ENCODE peak calls at places on chromosome 11, in six cellular contexts. G is ACHN, I is cardiac fibroblast, D is A549, C is coronary artery, F is NCI-H2081. X is an unnamed sample.

GRCh38 chr11:61491736-61492395 is 16.7 kb upstream of the LRRC10B start:
- DNase-seq in G (no peak), I (no peak), D (no peak), C (no peak), F (no peak), X (no peak)

GRCh38 chr11:60831143-60831500 is 10.8 kb upstream of the CCDC86 start:
- DNase-seq in G (peak), I (peak), D (peak), C (peak), F (peak), X (peak)

GRCh38 chr11:32893091-32893946 is 708 bp downstream of the QSER1 start:
- DNase-seq in G (peak), I (peak), D (peak), C (peak), F (peak), X (peak)

GRCh38 chr11:117809236-117810055 is 12.4 kb upstream of the DSCAML1 start:
- DNase-seq in G (peak), I (peak), D (peak), C (no peak), F (peak), X (peak)

GRCh38 chr11:86291466-86292262 is 10.4 kb upstream of the HIKESHI start:
- DNase-seq in G (peak), I (peak), D (peak), C (no peak), F (peak), X (peak)

GRCh38 chr11:120236169-120237107 is 3.5 kb upstream of the POU2F3 start:
- DNase-seq in G (no peak), I (peak), D (peak), C (no peak), F (no peak), X (no peak)

GRCh38 chr11:20058749-20059458 is 101.4 kb downstream of the DBX1 start:
- DNase-seq in G (no peak), I (peak), D (no peak), C (no peak), F (no peak), X (peak)

GRCh38 chr11:2178906-2179494 is 7.4 kb upstream of the TH start:
- DNase-seq in G (peak), I (peak), D (peak), C (no peak), F (peak), X (peak)

GRCh38 chr11:119000906-119001305 is 3.0 kb downstream of the CENATAC start:
- DNase-seq in G (no peak), I (peak), D (no peak), C (no peak), F (no peak), X (no peak)

GRCh38 chr11:31417357-31417756 is 47.7 kb downstream of the DNAJC24 start:
- DNase-seq in G (no peak), I (no peak), D (no peak), C (no peak), F (peak), X (no peak)

GRCh38 chr11:11171854-11172253 is 181.2 kb downstream of the CSNK2A3 start:
- DNase-seq in G (no peak), I (no peak), D (no peak), C (no peak), F (no peak), X (no peak)

GRCh38 chr11:108569896-108570295 is 23.7 kb downstream of the EXPH5 start:
- DNase-seq in G (no peak), I (no peak), D (no peak), C (no peak), F (no peak), X (no peak)

GRCh38 chr11:90204832-90205646 is 17.8 kb downstream of the CHORDC1 start:
- DNase-seq in G (peak), I (peak), D (peak), C (no peak), F (peak), X (peak)

GRCh38 chr11:6864436-6864835 is 1.6 kb downstream of the OR10A2 start:
- DNase-seq in G (no peak), I (peak), D (no peak), C (no peak), F (no peak), X (peak)

GRCh38 chr11:19727246-19727645 is 14.6 kb downstream of the NAV2 start:
- DNase-seq in G (no peak), I (peak), D (no peak), C (no peak), F (no peak), X (peak)

GRCh38 chr11:133726576-133726975 is 118.7 kb downstream of the SPATA19 start:
- DNase-seq in G (no peak), I (no peak), D (no peak), C (no peak), F (peak), X (no peak)

GRCh38 chr11:14908214-14908880 is 16.3 kb upstream of the CYP2R1 start:
- DNase-seq in G (peak), I (peak), D (peak), C (no peak), F (peak), X (peak)

GRCh38 chr11:27977031-27977430 is 130.9 kb downstream of the KIF18A start:
- DNase-seq in G (peak), I (peak), D (peak), C (no peak), F (no peak), X (peak)

GRCh38 chr11:30432716-30433115 is 109.8 kb downstream of the ARL14EP start:
- DNase-seq in G (no peak), I (no peak), D (no peak), C (no peak), F (no peak), X (no peak)

GRCh38 chr11:2890466-2891241 is 5.1 kb upstream of the CDKN1C start:
- DNase-seq in G (peak), I (peak), D (no peak), C (no peak), F (peak), X (no peak)

GRCh38 chr11:8338138-8338537 is 74.5 kb upstream of the LMO1 start:
- DNase-seq in G (peak), I (peak), D (peak), C (no peak), F (peak), X (peak)

GRCh38 chr11:17752144-17752543 is 17.6 kb downstream of the KCNC1 start:
- DNase-seq in G (no peak), I (no peak), D (no peak), C (no peak), F (no peak), X (no peak)

GRCh38 chr11:65911682-65912568 is 6.9 kb downstream of the C11orf68 start:
- DNase-seq in G (peak), I (peak), D (peak), C (no peak), F (peak), X (peak)

GRCh38 chr11:105862736-105863367 is 159.2 kb downstream of the MSANTD4 start:
- DNase-seq in G (peak), I (peak), D (peak), C (no peak), F (peak), X (peak)

GRCh38 chr11:127620660-127621059 is 620.1 kb upstream of the KIRREL3 start:
- DNase-seq in G (no peak), I (peak), D (no peak), C (no peak), F (no peak), X (no peak)

GRCh38 chr11:848988-849824 is 6.6 kb downstream of the TSPAN4 start:
- DNase-seq in G (no peak), I (no peak), D (no peak), C (no peak), F (peak), X (no peak)

GRCh38 chr11:95364324-95365295 is 133.6 kb upstream of the SESN3 start:
- DNase-seq in G (peak), I (peak), D (peak), C (no peak), F (no peak), X (no peak)

GRCh38 chr11:34792814-34793241 is 123.4 kb downstream of the APIP start:
- DNase-seq in G (no peak), I (no peak), D (no peak), C (no peak), F (peak), X (no peak)

GRCh38 chr11:19201737-19202605 is at the start of gene CSRP3:
- DNase-seq in G (no peak), I (no peak), D (no peak), C (no peak), F (no peak), X (peak)

GRCh38 chr11:33598426-33599069 is 102.1 kb downstream of the C11orf91 start:
- DNase-seq in G (no peak), I (no peak), D (no peak), C (no peak), F (peak), X (no peak)

GRCh38 chr11:10285148-10285802 is 8.7 kb downstream of the SBF2 start:
- DNase-seq in G (no peak), I (peak), D (peak), C (no peak), F (no peak), X (no peak)

GRCh38 chr11:8962827-8963226 is 1.4 kb downstream of the TMEM9B start:
- DNase-seq in G (no peak), I (no peak), D (no peak), C (no peak), F (no peak), X (no peak)

GRCh38 chr11:34633990-34634725 is 13.3 kb downstream of the EHF start:
- DNase-seq in G (no peak), I (peak), D (peak), C (no peak), F (peak), X (peak)

GRCh38 chr11:43516316-43516820 is 157.6 kb downstream of the TTC17 start:
- DNase-seq in G (no peak), I (no peak), D (peak), C (no peak), F (no peak), X (no peak)

GRCh38 chr11:2287102-2287501 is 14.6 kb downstream of the C11orf21 start:
- DNase-seq in G (no peak), I (no peak), D (no peak), C (peak), F (no peak), X (no peak)

GRCh38 chr11:123740787-123741158 is 687 bp downstream of the ZNF202 start:
- DNase-seq in G (no peak), I (peak), D (no peak), C (no peak), F (no peak), X (peak)

GRCh38 chr11:25357133-25357532 is 860.3 kb downstream of the LUZP2 start:
- DNase-seq in G (no peak), I (no peak), D (no peak), C (no peak), F (no peak), X (no peak)